ENCODE peak calls at places on chromosome 2, in six cellular contexts. D is upper lobe of left lung, K is HepG2, X is GM12878, Y is K562, A is A549. Q is an unnamed sample.

GRCh38 chr2:27728081-27728858 is 43.2 kb upstream of the MRPL33 start:
- ATAC-seq in K (peak), Y (no peak), A (no peak), X (no peak), D (no peak), Q (no peak)

GRCh38 chr2:151843669-151844017 is 15.4 kb upstream of the ARL5A start:
- ATAC-seq in A (no peak), Y (no peak), X (no peak), D (no peak), K (no peak), Q (no peak)

GRCh38 chr2:238720232-238720672 is 127.6 kb upstream of the TWIST2 start:
- ATAC-seq in K (peak), X (no peak), D (peak), Y (peak), A (peak), Q (peak)

GRCh38 chr2:163673522-163673921 is 62.3 kb downstream of the FIGN start:
- ATAC-seq in X (no peak), D (no peak), Y (no peak), K (no peak), A (no peak), Q (no peak)

GRCh38 chr2:67840460-67841068 is 222.2 kb downstream of the C1D start:
- ATAC-seq in Y (peak), A (peak), K (peak), X (peak), D (peak), Q (peak)

GRCh38 chr2:181777654-181778053 is 97.3 kb upstream of the NEUROD1 start:
- ATAC-seq in K (no peak), X (no peak), Y (no peak), D (no peak), A (no peak), Q (no peak)

GRCh38 chr2:172726172-172726735 is 9.4 kb upstream of the RAPGEF4 start:
- ATAC-seq in K (peak), A (peak), X (no peak), D (no peak), Y (peak), Q (peak)

GRCh38 chr2:210727549-210727948 is 171.2 kb downstream of the CPS1 start:
- ATAC-seq in Y (no peak), A (no peak), X (peak), D (no peak), K (no peak), Q (no peak)

GRCh38 chr2:179071810-179072355 is 21.9 kb upstream of the CCDC141 start:
- ATAC-seq in D (no peak), K (no peak), X (no peak), Y (no peak), A (no peak), Q (no peak)

GRCh38 chr2:66494708-66495107 is 59.8 kb downstream of the MEIS1 start:
- ATAC-seq in Y (no peak), K (no peak), A (peak), D (peak), X (no peak), Q (peak)

GRCh38 chr2:241878007-241878970 is 8.8 kb downstream of the RTP5 start:
- ATAC-seq in X (peak), A (peak), Y (peak), K (peak), D (peak), Q (peak)

GRCh38 chr2:62435720-62436119 is 70.3 kb downstream of the TMEM17 start:
- ATAC-seq in X (peak), D (no peak), Y (no peak), A (no peak), K (no peak), Q (no peak)

GRCh38 chr2:240640939-240641338 is 15.7 kb downstream of the GPR35 start:
- ATAC-seq in Y (peak), K (peak), A (peak), X (no peak), D (no peak), Q (no peak)

DNA sequence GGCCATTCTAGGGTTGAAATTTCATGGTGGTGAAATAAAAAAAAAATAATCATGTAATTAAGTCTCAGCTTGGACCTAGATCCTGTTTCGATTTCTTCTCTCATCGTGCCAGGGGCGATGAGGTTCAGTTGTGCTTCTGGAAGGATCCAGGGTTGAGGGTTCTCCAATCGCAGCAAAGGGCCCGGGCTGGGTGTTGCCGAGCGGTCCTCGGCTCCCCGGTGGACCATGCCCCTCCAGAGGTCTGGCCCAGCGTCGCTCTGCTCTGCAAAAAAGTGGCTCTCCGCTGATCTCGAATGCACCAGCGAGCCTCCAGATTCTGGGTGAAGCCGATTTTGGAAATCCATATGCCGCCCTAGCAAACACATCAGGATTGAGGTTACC is 39.0 kb downstream of the EN1 start:
- ATAC-seq in D (no peak), K (no peak), A (no peak), Y (no peak), X (no peak), Q (no peak)
- H3K4me3 ChIP-seq in D (peak), K (no peak), A (no peak), Y (no peak), X (no peak), Q (peak)

GRCh38 chr2:48471048-48471474 is 58.9 kb upstream of the STON1 start:
- ATAC-seq in Y (peak), A (peak), X (no peak), K (peak), D (peak), Q (peak)

GRCh38 chr2:48479923-48480322 is 50.0 kb upstream of the STON1 start:
- ATAC-seq in Y (no peak), A (no peak), D (no peak), X (no peak), K (peak), Q (no peak)

GRCh38 chr2:48480526-48480925 is 49.4 kb upstream of the STON1 start:
- ATAC-seq in D (no peak), K (no peak), A (no peak), Y (no peak), X (no peak), Q (no peak)

GRCh38 chr2:48469731-48470130 is 60.2 kb upstream of the STON1 start:
- ATAC-seq in X (no peak), Y (no peak), D (no peak), A (no peak), K (no peak), Q (no peak)

GRCh38 chr2:48474599-48475298 is 55.2 kb upstream of the STON1 start:
- ATAC-seq in D (no peak), K (no peak), Y (no peak), A (no peak), X (no peak), Q (peak)
- TF ChIP-seq EP300 in D (no peak), K (no peak), Y (no peak), A (no peak), X (no peak), Q (no peak)

DNA sequence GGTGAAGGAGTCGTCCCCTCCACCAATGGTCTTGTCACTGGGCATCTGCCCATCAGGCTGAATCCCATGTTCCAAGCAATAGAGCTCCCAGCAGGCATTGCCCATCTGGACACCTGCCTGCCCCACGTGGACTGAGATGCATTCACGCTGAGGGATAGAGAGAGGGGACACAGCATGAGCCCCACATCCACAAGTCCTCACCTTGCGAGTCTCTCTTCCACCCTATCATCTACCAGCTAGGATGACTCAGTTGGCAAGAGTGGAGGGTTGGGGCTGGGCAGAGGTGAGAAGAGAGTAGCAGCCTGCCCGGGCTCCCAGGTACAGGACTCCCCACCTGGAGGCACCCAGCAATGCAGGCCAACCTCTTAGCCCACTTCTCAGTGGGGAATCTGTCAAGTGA is 959 bp upstream of the TUBA4B start:
- ATAC-seq in D (no peak), K (no peak), X (no peak), Y (no peak), A (no peak), Q (no peak)
- H3K4me3 ChIP-seq in D (peak), K (no peak), X (peak), Y (peak), A (peak), Q (no peak)

GRCh38 chr2:155518094-155518493 is 814.4 kb downstream of the NR4A2 start:
- ATAC-seq in X (peak), K (no peak), A (no peak), D (no peak), Y (no peak), Q (no peak)
- TF ChIP-seq EP300 in X (no peak), K (no peak), A (no peak), D (no peak), Y (no peak), Q (no peak)

GRCh38 chr2:132790232-132790755 is 120.3 kb upstream of the LYPD1 start:
- ATAC-seq in X (no peak), A (no peak), K (no peak), Y (no peak), D (no peak), Q (no peak)
- H3K4me3 ChIP-seq in X (no peak), A (no peak), K (no peak), Y (no peak), D (no peak), Q (no peak)

GRCh38 chr2:81852651-81853050 is 1548.1 kb upstream of the LRRTM1 start:
- ATAC-seq in K (no peak), D (no peak), A (no peak), Y (no peak), X (no peak), Q (no peak)
- TF ChIP-seq EP300 in K (no peak), D (no peak), A (no peak), Y (no peak), X (no peak), Q (no peak)

GRCh38 chr2:232492963-232493700 is 5.5 kb upstream of the ECEL1 start:
- ATAC-seq in X (no peak), K (no peak), A (no peak), D (no peak), Y (no peak), Q (no peak)

GRCh38 chr2:232496508-232497373 is 9.1 kb upstream of the ECEL1 start:
- ATAC-seq in A (no peak), X (no peak), K (no peak), D (no peak), Y (no peak), Q (no peak)

GRCh38 chr2:232494542-232494941 is 6.9 kb upstream of the ECEL1 start:
- ATAC-seq in A (no peak), Y (no peak), X (no peak), K (no peak), D (no peak), Q (no peak)

GRCh38 chr2:232493701-232494426 is 6.2 kb upstream of the ECEL1 start:
- ATAC-seq in D (no peak), Y (no peak), A (no peak), X (no peak), K (no peak), Q (no peak)

DNA sequence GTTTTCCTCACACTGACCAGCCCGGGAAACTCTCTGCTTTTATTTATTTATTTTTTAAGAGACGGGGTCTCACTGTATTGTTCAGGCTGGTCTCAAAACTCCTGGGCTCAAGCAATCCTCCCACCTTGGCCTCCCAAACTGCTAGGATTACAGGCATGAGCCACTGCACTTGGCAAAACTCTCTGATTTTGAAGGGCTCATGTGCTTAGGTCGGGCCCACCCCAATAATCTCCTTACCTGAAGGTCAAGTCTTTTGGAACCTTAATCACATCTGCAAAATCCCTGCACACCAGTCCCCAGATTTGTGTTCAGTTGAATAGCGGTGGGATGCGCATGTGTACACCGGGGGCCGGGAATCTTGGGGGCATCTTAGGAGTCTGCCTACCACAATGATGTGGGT is 7.7 kb upstream of the ECEL1 start:
- ATAC-seq in D (no peak), K (no peak), X (no peak), A (no peak), Y (no peak), Q (no peak)
- H3K4me3 ChIP-seq in D (no peak), K (no peak), X (no peak), A (no peak), Y (no peak), Q (no peak)

GRCh38 chr2:148645135-148645924 is 779 bp downstream of the EPC2 start:
- ATAC-seq in A (peak), D (peak), X (peak), K (peak), Y (peak), Q (peak)

GRCh38 chr2:148642891-148643416 is 1.6 kb upstream of the EPC2 start:
- ATAC-seq in K (no peak), Y (no peak), A (no peak), D (no peak), X (no peak), Q (no peak)

GRCh38 chr2:148644885-148645134 is 259 bp downstream of the EPC2 start:
- ATAC-seq in X (peak), D (peak), K (peak), A (peak), Y (peak), Q (peak)

GRCh38 chr2:148643421-148643820 is 1.1 kb upstream of the EPC2 start:
- ATAC-seq in D (no peak), Y (no peak), A (no peak), K (no peak), X (peak), Q (no peak)

DNA sequence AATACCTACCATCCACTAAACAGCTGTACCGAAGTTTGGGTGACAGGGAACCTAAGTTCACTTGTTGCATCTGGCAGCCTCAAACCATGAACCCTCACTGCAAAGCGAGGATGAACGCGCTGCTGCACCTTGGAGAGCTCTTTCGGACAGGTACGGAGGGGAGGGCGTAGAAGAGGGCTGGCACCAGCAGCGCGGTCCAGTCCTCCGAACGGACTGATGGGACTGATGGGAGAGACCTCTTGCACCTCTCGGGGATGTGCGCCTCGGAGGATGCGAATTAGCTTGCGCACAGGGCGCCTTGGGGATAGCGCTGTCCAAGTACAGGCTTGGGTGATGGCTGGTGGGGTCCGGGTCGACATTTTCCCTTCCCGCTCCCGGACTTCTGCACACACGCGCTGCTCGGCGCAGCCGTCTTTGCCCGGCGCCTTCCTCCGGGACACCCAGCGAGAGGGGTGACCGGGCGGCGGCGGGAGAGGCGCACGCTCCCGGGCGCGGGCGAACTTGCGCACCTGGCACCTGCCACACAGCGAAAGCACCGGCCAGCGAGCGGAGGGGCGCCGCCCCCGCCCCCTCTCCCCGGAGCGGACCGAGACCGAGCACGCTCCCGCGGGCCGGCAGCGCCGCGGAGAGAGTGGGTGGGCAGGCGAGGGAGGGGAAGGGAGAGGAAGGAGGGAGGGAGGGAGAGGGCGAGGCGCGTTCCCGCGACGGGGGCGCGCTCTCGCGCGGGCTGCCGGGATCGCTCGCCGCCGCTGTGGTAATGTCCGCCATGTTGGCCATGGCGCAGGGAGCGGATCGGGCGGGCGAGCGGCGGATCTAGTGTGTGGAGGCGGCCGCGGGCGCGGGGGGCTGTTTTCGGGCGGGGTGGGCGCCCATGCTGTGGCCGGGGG is at the start of gene EPC2:
- ATAC-seq in D (peak), X (peak), A (peak), Y (peak), K (peak), Q (peak)
- TF ChIP-seq EP300 in D (no peak), X (no peak), A (no peak), Y (no peak), K (no peak), Q (no peak)

GRCh38 chr2:286774-287392 is 1.0 kb downstream of the ALKAL2 start:
- ATAC-seq in X (no peak), A (no peak), Y (no peak), D (no peak), K (peak), Q (peak)
- H3K4me3 ChIP-seq in X (no peak), A (no peak), Y (no peak), D (peak), K (no peak), Q (peak)

GRCh38 chr2:169348321-169349002 is 13.9 kb downstream of the LRP2 start:
- ATAC-seq in A (no peak), X (no peak), K (no peak), D (no peak), Y (no peak), Q (no peak)

GRCh38 chr2:169344736-169345506 is 17.4 kb downstream of the LRP2 start:
- ATAC-seq in A (no peak), D (no peak), Y (no peak), K (no peak), X (no peak), Q (no peak)

GRCh38 chr2:169345507-169346120 is 16.7 kb downstream of the LRP2 start:
- ATAC-seq in Y (no peak), X (no peak), D (no peak), K (no peak), A (no peak), Q (no peak)

DNA sequence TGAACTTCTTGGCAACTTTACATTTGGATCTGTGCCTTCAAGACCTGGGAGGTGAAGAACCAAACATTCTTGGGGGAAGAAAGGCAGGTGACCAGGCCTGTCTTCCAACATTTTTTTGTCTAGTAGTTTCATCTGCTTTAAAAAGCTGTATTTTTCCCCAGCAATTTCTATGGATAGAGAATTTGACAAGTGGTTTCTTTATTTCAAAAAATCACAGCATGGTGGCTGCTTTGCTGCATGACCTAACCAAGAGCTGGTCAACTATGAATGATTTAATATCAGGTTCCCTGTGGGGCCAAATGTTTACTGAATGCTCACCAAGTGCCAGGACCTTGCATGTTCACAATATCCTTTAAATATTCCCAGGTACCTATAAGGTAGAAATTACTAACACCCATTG is 19.1 kb downstream of the LRP2 start:
- ATAC-seq in D (no peak), X (no peak), K (no peak), Y (no peak), A (no peak), Q (no peak)
- TF ChIP-seq EP300 in D (no peak), X (no peak), K (no peak), Y (no peak), A (no peak), Q (no peak)